ENCODE peak calls at places on chromosomes 6 and 20, in six cellular contexts. One of them, this sample, is unnamed.

GRCh38 chr6:13536796-13537526 is 37.4 kb upstream of the SIRT5 start:
- DNase-seq in lower lobe of right lung: no peak
- DNase-seq in pancreas: no peak
- DNase-seq in spleen: no peak
- DNase-seq in lung: no peak
- DNase-seq in aorta: no peak
- DNase-seq in this sample: no peak

GRCh38 chr6:7907159-7907558 is 3.4 kb downstream of the TXNDC5 start:
- DNase-seq in lower lobe of right lung: no peak
- DNase-seq in pancreas: no peak
- DNase-seq in spleen: no peak
- DNase-seq in lung: no peak
- DNase-seq in aorta: no peak
- DNase-seq in this sample: no peak

GRCh38 chr6:4371207-4371921 is 236.0 kb upstream of the ECI2 start:
- DNase-seq in lower lobe of right lung: no peak
- DNase-seq in pancreas: no peak
- DNase-seq in spleen: no peak
- DNase-seq in lung: no peak
- DNase-seq in aorta: peak
- DNase-seq in this sample: no peak

GRCh38 chr6:36505744-36506534 is 41.3 kb downstream of the STK38 start:
- DNase-seq in lower lobe of right lung: no peak
- DNase-seq in pancreas: no peak
- DNase-seq in spleen: no peak
- DNase-seq in lung: no peak
- DNase-seq in aorta: no peak
- DNase-seq in this sample: no peak

GRCh38 chr6:159988983-159989454 is 20.1 kb downstream of the IGF2R start:
- DNase-seq in lower lobe of right lung: no peak
- DNase-seq in pancreas: no peak
- DNase-seq in spleen: peak
- DNase-seq in lung: no peak
- DNase-seq in aorta: no peak
- DNase-seq in this sample: no peak

GRCh38 chr6:6543181-6543879 is 45.2 kb upstream of the LY86 start:
- DNase-seq in lower lobe of right lung: no peak
- DNase-seq in pancreas: no peak
- DNase-seq in spleen: no peak
- DNase-seq in lung: no peak
- DNase-seq in aorta: no peak
- DNase-seq in this sample: no peak

GRCh38 chr6:160282444-160282843 is 23.8 kb upstream of the SLC22A2 start:
- DNase-seq in lower lobe of right lung: no peak
- DNase-seq in pancreas: no peak
- DNase-seq in spleen: no peak
- DNase-seq in lung: no peak
- DNase-seq in aorta: no peak
- DNase-seq in this sample: no peak

GRCh38 chr6:4637691-4638433 is 138.3 kb upstream of the CDYL start:
- DNase-seq in lower lobe of right lung: no peak
- DNase-seq in pancreas: no peak
- DNase-seq in spleen: no peak
- DNase-seq in lung: no peak
- DNase-seq in aorta: no peak
- DNase-seq in this sample: no peak

GRCh38 chr20:1281279-1282057 is 15.4 kb downstream of the SNPH start:
- DNase-seq in lower lobe of right lung: no peak
- DNase-seq in pancreas: no peak
- DNase-seq in spleen: no peak
- DNase-seq in lung: no peak
- DNase-seq in aorta: peak
- DNase-seq in this sample: no peak

GRCh38 chr6:71419954-71420692 is 131.5 kb downstream of the OGFRL1 start:
- DNase-seq in lower lobe of right lung: peak
- DNase-seq in pancreas: peak
- DNase-seq in spleen: peak
- DNase-seq in lung: peak
- DNase-seq in aorta: peak
- DNase-seq in this sample: no peak

GRCh38 chr6:125114248-125114858 is 39.2 kb upstream of the TPD52L1 start:
- DNase-seq in lower lobe of right lung: no peak
- DNase-seq in pancreas: no peak
- DNase-seq in spleen: no peak
- DNase-seq in lung: no peak
- DNase-seq in aorta: no peak
- DNase-seq in this sample: no peak

GRCh38 chr6:4809999-4810918 is 34.1 kb downstream of the CDYL start:
- DNase-seq in lower lobe of right lung: no peak
- DNase-seq in pancreas: no peak
- DNase-seq in spleen: no peak
- DNase-seq in lung: no peak
- DNase-seq in aorta: no peak
- DNase-seq in this sample: no peak

GRCh38 chr20:62524486-62524885 is 48.7 kb upstream of the GATA5 start:
- DNase-seq in lower lobe of right lung: no peak
- DNase-seq in pancreas: no peak
- DNase-seq in spleen: no peak
- DNase-seq in lung: no peak
- DNase-seq in aorta: no peak
- DNase-seq in this sample: no peak

GRCh38 chr20:47466193-47466592 is 35.5 kb upstream of the NCOA3 start:
- DNase-seq in lower lobe of right lung: no peak
- DNase-seq in pancreas: no peak
- DNase-seq in spleen: no peak
- DNase-seq in lung: no peak
- DNase-seq in aorta: no peak
- DNase-seq in this sample: no peak

GRCh38 chr6:113994934-113995342 is 24.0 kb upstream of the HDAC2 start:
- DNase-seq in lower lobe of right lung: no peak
- DNase-seq in pancreas: no peak
- DNase-seq in spleen: no peak
- DNase-seq in lung: no peak
- DNase-seq in aorta: no peak
- DNase-seq in this sample: no peak

GRCh38 chr6:151689499-151690201 is 117.8 kb upstream of the ESR1 start:
- DNase-seq in lower lobe of right lung: no peak
- DNase-seq in pancreas: no peak
- DNase-seq in spleen: no peak
- DNase-seq in lung: no peak
- DNase-seq in aorta: no peak
- DNase-seq in this sample: no peak

GRCh38 chr6:151692216-151692615 is 115.3 kb upstream of the ESR1 start:
- DNase-seq in lower lobe of right lung: no peak
- DNase-seq in pancreas: no peak
- DNase-seq in spleen: no peak
- DNase-seq in lung: no peak
- DNase-seq in aorta: no peak
- DNase-seq in this sample: no peak

GRCh38 chr6:151690768-151691562 is 116.5 kb upstream of the ESR1 start:
- DNase-seq in lower lobe of right lung: no peak
- DNase-seq in pancreas: no peak
- DNase-seq in spleen: no peak
- DNase-seq in lung: no peak
- DNase-seq in aorta: no peak
- DNase-seq in this sample: no peak

GRCh38 chr6:151693366-151693765 is 114.1 kb upstream of the ESR1 start:
- DNase-seq in lower lobe of right lung: no peak
- DNase-seq in pancreas: no peak
- DNase-seq in spleen: no peak
- DNase-seq in lung: no peak
- DNase-seq in aorta: no peak
- DNase-seq in this sample: no peak

DNA sequence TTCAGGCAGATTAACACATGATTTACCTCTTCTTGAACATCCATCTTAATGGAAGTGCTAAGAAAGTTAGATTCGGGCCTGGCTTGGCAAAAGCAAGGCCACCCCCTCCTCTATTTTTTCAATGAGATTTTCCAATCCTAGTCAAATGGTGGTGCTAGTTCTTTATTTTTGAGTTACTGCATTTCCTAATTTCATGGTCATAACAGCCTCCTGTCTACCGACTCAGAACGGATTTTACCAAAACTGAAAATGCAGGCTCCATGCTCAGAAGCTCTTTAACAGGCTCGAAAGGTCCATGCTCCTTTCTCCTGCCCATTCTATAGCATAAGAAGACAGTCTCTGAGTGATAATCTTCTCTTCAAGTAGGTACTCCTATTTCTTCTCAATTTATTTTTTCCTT is 117.2 kb upstream of the ESR1 start:
- DNase-seq in lower lobe of right lung: no peak
- DNase-seq in pancreas: no peak
- DNase-seq in spleen: no peak
- DNase-seq in lung: no peak
- DNase-seq in aorta: no peak
- DNase-seq in this sample: no peak
- H3K27ac ChIP-seq in lower lobe of right lung: peak
- H3K27ac ChIP-seq in pancreas: no peak
- H3K27ac ChIP-seq in spleen: peak
- H3K27ac ChIP-seq in lung: no peak
- H3K27ac ChIP-seq in aorta: no peak
- H3K27ac ChIP-seq in this sample: no peak

GRCh38 chr20:50140339-50140859 is 13.1 kb downstream of the PEDS1 start:
- DNase-seq in lower lobe of right lung: no peak
- DNase-seq in pancreas: no peak
- DNase-seq in spleen: no peak
- DNase-seq in lung: no peak
- DNase-seq in aorta: no peak
- DNase-seq in this sample: no peak
- H3K27ac ChIP-seq in lower lobe of right lung: peak
- H3K27ac ChIP-seq in pancreas: no peak
- H3K27ac ChIP-seq in spleen: no peak
- H3K27ac ChIP-seq in lung: peak
- H3K27ac ChIP-seq in aorta: no peak
- H3K27ac ChIP-seq in this sample: no peak

GRCh38 chr6:108677894-108678293 is 117.2 kb downstream of the FOXO3 start:
- DNase-seq in lower lobe of right lung: no peak
- DNase-seq in pancreas: no peak
- DNase-seq in spleen: no peak
- DNase-seq in lung: no peak
- DNase-seq in aorta: no peak
- DNase-seq in this sample: no peak
- H3K27ac ChIP-seq in lower lobe of right lung: no peak
- H3K27ac ChIP-seq in pancreas: peak
- H3K27ac ChIP-seq in spleen: no peak
- H3K27ac ChIP-seq in lung: no peak
- H3K27ac ChIP-seq in aorta: no peak
- H3K27ac ChIP-seq in this sample: no peak

DNA sequence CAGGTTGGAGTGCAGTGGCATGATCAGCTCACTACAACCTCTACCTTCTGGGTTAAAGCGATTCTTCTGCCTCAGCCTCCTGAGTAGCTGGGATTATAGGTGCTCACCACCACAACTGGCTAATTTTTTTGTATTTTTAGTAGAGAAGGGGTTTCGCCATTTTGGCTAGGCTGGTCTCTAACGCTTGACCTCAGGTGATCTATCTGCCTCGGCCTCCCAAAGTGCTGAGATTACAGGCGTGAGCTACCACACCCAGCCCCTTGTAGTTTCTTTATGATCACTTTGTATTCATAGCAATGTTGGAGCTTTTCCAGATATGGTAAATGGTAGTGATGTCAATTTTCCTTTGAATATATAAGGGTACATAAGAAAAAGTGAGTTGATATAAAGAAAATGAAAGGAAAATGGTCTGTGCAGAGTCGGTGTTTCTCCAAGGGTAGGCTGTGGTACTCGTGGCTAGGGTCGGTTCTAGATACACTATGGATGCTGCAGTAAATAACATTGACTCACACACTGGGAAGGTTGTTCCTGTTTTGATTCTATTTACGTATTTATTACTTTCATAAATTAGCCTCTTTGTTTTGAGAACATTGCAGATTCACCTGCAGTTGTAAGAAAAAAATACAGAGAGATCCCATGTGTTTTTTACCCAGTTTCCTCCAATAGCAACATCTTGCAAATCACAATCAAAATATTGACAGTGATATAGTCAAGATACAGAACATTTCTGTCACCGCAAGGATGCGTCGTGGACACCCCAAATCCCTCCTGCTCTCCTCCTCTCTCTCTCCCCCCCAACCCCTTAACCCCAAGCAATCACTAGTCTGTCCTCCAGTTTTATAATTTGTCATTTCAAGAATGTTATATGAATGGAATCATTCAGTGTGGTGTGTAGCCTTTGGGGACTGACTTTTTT is 2.4 kb downstream of the ZNF831 start:
- DNase-seq in lower lobe of right lung: no peak
- DNase-seq in pancreas: no peak
- DNase-seq in spleen: no peak
- DNase-seq in lung: no peak
- DNase-seq in aorta: no peak
- DNase-seq in this sample: no peak
- H3K27ac ChIP-seq in lower lobe of right lung: peak
- H3K27ac ChIP-seq in pancreas: no peak
- H3K27ac ChIP-seq in spleen: peak
- H3K27ac ChIP-seq in lung: no peak
- H3K27ac ChIP-seq in aorta: no peak
- H3K27ac ChIP-seq in this sample: no peak

GRCh38 chr20:44958276-44958675 is 1.9 kb downstream of the TOMM34 start:
- DNase-seq in lower lobe of right lung: no peak
- DNase-seq in pancreas: no peak
- DNase-seq in spleen: no peak
- DNase-seq in lung: no peak
- DNase-seq in aorta: no peak
- DNase-seq in this sample: no peak

GRCh38 chr20:44956410-44956809 is 3.8 kb downstream of the TOMM34 start:
- DNase-seq in lower lobe of right lung: no peak
- DNase-seq in pancreas: no peak
- DNase-seq in spleen: no peak
- DNase-seq in lung: no peak
- DNase-seq in aorta: no peak
- DNase-seq in this sample: no peak

GRCh38 chr20:44952731-44953130 is 7.5 kb downstream of the TOMM34 start:
- DNase-seq in lower lobe of right lung: no peak
- DNase-seq in pancreas: no peak
- DNase-seq in spleen: no peak
- DNase-seq in lung: no peak
- DNase-seq in aorta: no peak
- DNase-seq in this sample: no peak

GRCh38 chr20:44954198-44954597 is 6.0 kb downstream of the TOMM34 start:
- DNase-seq in lower lobe of right lung: no peak
- DNase-seq in pancreas: no peak
- DNase-seq in spleen: no peak
- DNase-seq in lung: no peak
- DNase-seq in aorta: no peak
- DNase-seq in this sample: no peak

GRCh38 chr20:44955270-44955669 is 4.9 kb downstream of the TOMM34 start:
- DNase-seq in lower lobe of right lung: no peak
- DNase-seq in pancreas: no peak
- DNase-seq in spleen: no peak
- DNase-seq in lung: no peak
- DNase-seq in aorta: no peak
- DNase-seq in this sample: no peak
- H3K27ac ChIP-seq in lower lobe of right lung: no peak
- H3K27ac ChIP-seq in pancreas: no peak
- H3K27ac ChIP-seq in spleen: peak
- H3K27ac ChIP-seq in lung: no peak
- H3K27ac ChIP-seq in aorta: no peak
- H3K27ac ChIP-seq in this sample: no peak

GRCh38 chr6:111782887-111783286 is 90.4 kb downstream of the FYN start:
- DNase-seq in lower lobe of right lung: no peak
- DNase-seq in pancreas: no peak
- DNase-seq in spleen: no peak
- DNase-seq in lung: no peak
- DNase-seq in aorta: no peak
- DNase-seq in this sample: no peak
- H3K27ac ChIP-seq in lower lobe of right lung: peak
- H3K27ac ChIP-seq in pancreas: no peak
- H3K27ac ChIP-seq in spleen: peak
- H3K27ac ChIP-seq in lung: peak
- H3K27ac ChIP-seq in aorta: no peak
- H3K27ac ChIP-seq in this sample: no peak

GRCh38 chr6:33081098-33081824 is 5.5 kb downstream of the HLA-DPB1 start:
- DNase-seq in lower lobe of right lung: no peak
- DNase-seq in pancreas: no peak
- DNase-seq in spleen: no peak
- DNase-seq in lung: no peak
- DNase-seq in aorta: no peak
- DNase-seq in this sample: no peak
- H3K27ac ChIP-seq in lower lobe of right lung: peak
- H3K27ac ChIP-seq in pancreas: peak
- H3K27ac ChIP-seq in spleen: peak
- H3K27ac ChIP-seq in lung: peak
- H3K27ac ChIP-seq in aorta: no peak
- H3K27ac ChIP-seq in this sample: no peak

This sample was measured in iPS DF 6.9.